ENCODE peak calls at places on chromosomes 4 and X, in four cellular contexts. J is K562, B is H1, G is WTC11. N is an unnamed sample.

GRCh38 chr4:100421356-100421978 is 96.4 kb downstream of the EMCN start:
- DNase-seq in J (no peak), G (no peak), B (no peak), N (peak)

GRCh38 chr4:145307763-145308430 is 127.5 kb upstream of the OTUD4 start:
- DNase-seq in G (no peak), J (no peak), B (no peak), N (no peak)

GRCh38 chrX:27445438-27445837 is 17.7 kb downstream of the PPP4R3C start:
- DNase-seq in B (no peak), G (no peak), J (no peak), N (no peak)

GRCh38 chrX:110987292-110987691 is 108.7 kb upstream of the PAK3 start:
- DNase-seq in B (no peak), J (no peak), G (peak), N (no peak)

GRCh38 chr4:5220028-5220427 is 168.7 kb downstream of the STK32B start:
- DNase-seq in G (no peak), B (no peak), J (no peak), N (no peak)

GRCh38 chrX:124497386-124497785 is 151.0 kb downstream of the SH2D1A start:
- DNase-seq in G (no peak), B (no peak), J (no peak), N (no peak)

GRCh38 chr4:133969202-133969873 is 232.3 kb downstream of the PABPC4L start:
- DNase-seq in J (no peak), B (no peak), G (no peak), N (peak)

GRCh38 chr4:7652006-7652405 is 217.3 kb upstream of the PSAPL1 start:
- DNase-seq in B (no peak), G (no peak), J (no peak), N (no peak)

GRCh38 chrX:148691456-148691855 is 191.0 kb downstream of the AFF2 start:
- DNase-seq in G (no peak), B (no peak), J (no peak), N (no peak)

GRCh38 chr4:8615921-8616787 is 23.6 kb downstream of the CPZ start:
- DNase-seq in G (no peak), B (no peak), J (no peak), N (peak)

GRCh38 chr4:4182835-4183568 is 43.7 kb downstream of the OTOP1 start:
- DNase-seq in G (peak), B (peak), J (peak), N (peak)

GRCh38 chr4:154349829-154350228 is 141.8 kb downstream of the DCHS2 start:
- DNase-seq in J (no peak), G (no peak), B (no peak), N (no peak)

GRCh38 chr4:46656071-46656470 is 253.0 kb downstream of the COX7B2 start:
- DNase-seq in B (no peak), J (no peak), G (no peak), N (no peak)

GRCh38 chrX:101291204-101291603 is at the start of gene TAF7L:
- DNase-seq in G (no peak), J (no peak), B (no peak), N (peak)

GRCh38 chrX:155065035-155065734 is 5.8 kb downstream of the CMC4 start:
- DNase-seq in G (no peak), J (no peak), B (no peak), N (no peak)

GRCh38 chr4:40750461-40751258 is 905 bp downstream of the NSUN7 start:
- DNase-seq in B (peak), G (peak), J (no peak), N (peak)

GRCh38 chr4:68951078-68951805 is at the start of gene UGT2A3:
- DNase-seq in G (peak), J (no peak), B (no peak), N (no peak)

GRCh38 chr4:89306486-89307184 is 965 bp downstream of the GPRIN3 start:
- DNase-seq in B (no peak), G (no peak), J (no peak), N (no peak)

GRCh38 chr4:110867251-110867960 is 244.5 kb upstream of the PITX2 start:
- DNase-seq in G (no peak), B (no peak), J (no peak), N (no peak)

GRCh38 chr4:113821851-113822250 is 60.3 kb upstream of the CAMK2D start:
- DNase-seq in B (no peak), J (no peak), G (no peak), N (no peak)

GRCh38 chr4:83108101-83108861 is 6.2 kb downstream of the PLAC8 start:
- DNase-seq in G (peak), B (no peak), J (no peak), N (no peak)

GRCh38 chr4:22778547-22779163 is 85.9 kb downstream of the GBA3 start:
- DNase-seq in B (no peak), G (peak), J (peak), N (no peak)

GRCh38 chr4:159075531-159075932 is 27.3 kb upstream of the RAPGEF2 start:
- DNase-seq in J (no peak), G (no peak), B (no peak), N (no peak)

GRCh38 chr4:23113104-23113503 is 420.4 kb downstream of the GBA3 start:
- DNase-seq in J (no peak), G (no peak), B (no peak), N (no peak)

GRCh38 chr4:105042451-105042850 is 104.2 kb upstream of the TET2 start:
- DNase-seq in J (no peak), B (no peak), G (no peak), N (no peak)

GRCh38 chr4:72340803-72341431 is 228.1 kb downstream of the ADAMTS3 start:
- DNase-seq in J (no peak), B (no peak), G (no peak), N (no peak)

GRCh38 chrX:153063315-153063714 is 7.0 kb downstream of the PNMA3 start:
- DNase-seq in J (no peak), B (no peak), G (no peak), N (no peak)

GRCh38 chr4:1373892-1374705 is 27.1 kb downstream of the UVSSA start:
- DNase-seq in G (peak), B (no peak), J (no peak), N (no peak)

GRCh38 chr4:168514249-168514852 is 17.5 kb downstream of the PALLD start:
- DNase-seq in J (no peak), G (no peak), B (no peak), N (peak)

GRCh38 chrX:1595711-1596060 is 4.3 kb downstream of the AKAP17A start:
- DNase-seq in J (no peak), G (no peak), B (no peak), N (no peak)

GRCh38 chr4:95388911-95389310 is 159.9 kb downstream of the UNC5C start:
- DNase-seq in J (no peak), G (no peak), B (no peak), N (no peak)
- TF ChIP-seq TEAD4 in J (no peak), G (no peak), B (no peak), N (no peak)

GRCh38 chrX:103879339-103879738 is 47.3 kb upstream of the RAB9B start:
- DNase-seq in J (no peak), B (no peak), G (no peak), N (no peak)
- TF ChIP-seq TEAD4 in J (no peak), B (no peak), G (no peak), N (no peak)

GRCh38 chr4:101596786-101597185 is 193.7 kb upstream of the BANK1 start:
- DNase-seq in J (no peak), B (no peak), G (no peak), N (no peak)

GRCh38 chr4:101594588-101594987 is 195.9 kb upstream of the BANK1 start:
- DNase-seq in J (no peak), B (no peak), G (no peak), N (no peak)

GRCh38 chr4:101600287-101600686 is 190.2 kb upstream of the BANK1 start:
- DNase-seq in G (no peak), B (no peak), J (no peak), N (no peak)

GRCh38 chr4:101599620-101600019 is 190.9 kb upstream of the BANK1 start:
- DNase-seq in G (no peak), B (no peak), J (no peak), N (no peak)

GRCh38 chr4:101597204-101597603 is 193.3 kb upstream of the BANK1 start:
- DNase-seq in G (no peak), J (no peak), B (no peak), N (no peak)
- TF ChIP-seq TEAD4 in G (no peak), J (no peak), B (no peak), N (no peak)

GRCh38 chr4:138494931-138495330 is 252.8 kb upstream of the SLC7A11 start:
- DNase-seq in B (peak), J (no peak), G (peak), N (no peak)
- TF ChIP-seq TEAD4 in B (peak), J (no peak), G (no peak), N (no peak)

GRCh38 chr4:140400111-140400510 is 26.7 kb downstream of the SCOC start:
- DNase-seq in G (no peak), B (no peak), J (no peak), N (no peak)

GRCh38 chr4:140395668-140396067 is 22.2 kb downstream of the SCOC start:
- DNase-seq in B (no peak), J (no peak), G (no peak), N (no peak)
- TF ChIP-seq TEAD4 in B (no peak), J (no peak), G (no peak), N (no peak)

DNA sequence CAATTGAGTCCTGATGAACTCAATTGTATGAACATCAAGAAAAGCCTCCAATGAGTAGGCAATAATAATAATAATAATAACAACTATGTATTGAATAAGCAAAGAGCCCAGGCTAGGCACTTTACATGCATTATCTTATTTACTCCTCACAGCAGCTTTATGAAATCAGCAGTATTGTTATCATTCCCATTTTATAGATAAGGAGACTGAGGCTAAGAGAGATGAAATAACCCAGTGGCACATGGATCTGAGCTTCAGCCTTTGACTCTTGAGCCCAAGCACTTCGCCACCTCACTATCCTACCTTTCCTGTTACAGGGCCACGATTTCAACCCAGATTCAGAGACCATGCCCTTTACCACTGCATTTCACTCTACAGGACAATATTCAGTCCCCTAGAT is 3.2 kb downstream of the RAB33A start:
- DNase-seq in G (no peak), B (no peak), J (no peak), N (no peak)
- TF ChIP-seq TEAD4 in G (no peak), B (no peak), J (no peak), N (no peak)

DNA sequence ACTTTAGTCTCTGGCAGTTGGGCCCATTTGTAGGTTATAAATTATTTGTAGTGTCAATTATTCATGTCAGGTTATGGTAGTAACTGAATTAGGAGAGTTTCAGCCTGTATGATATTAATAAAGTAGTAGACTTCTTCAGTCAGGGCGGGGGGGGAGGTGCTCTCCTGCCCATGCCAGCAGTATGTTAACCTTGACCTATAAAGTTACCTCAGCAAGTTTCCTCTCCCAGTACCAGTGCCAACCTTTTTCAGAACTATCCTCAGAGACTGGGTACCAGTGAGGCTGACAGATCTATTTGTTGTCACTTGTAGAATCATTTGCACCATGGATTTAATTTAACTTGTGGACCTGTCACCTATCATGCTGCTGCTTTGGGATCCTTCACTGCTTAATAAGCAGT is 88.0 kb downstream of the PRRG1 start:
- DNase-seq in B (no peak), J (no peak), G (no peak), N (no peak)
- TF ChIP-seq TEAD4 in B (no peak), J (no peak), G (no peak), N (no peak)

GRCh38 chr4:20623936-20624335 is 76.3 kb upstream of the PACRGL start:
- DNase-seq in J (no peak), G (no peak), B (no peak), N (no peak)

GRCh38 chr4:20622701-20623100 is 77.6 kb upstream of the PACRGL start:
- DNase-seq in B (no peak), G (no peak), J (no peak), N (no peak)

GRCh38 chr4:20624783-20625364 is 75.4 kb upstream of the PACRGL start:
- DNase-seq in G (no peak), J (no peak), B (no peak), N (no peak)

GRCh38 chr4:20626326-20626725 is 73.9 kb upstream of the PACRGL start:
- DNase-seq in J (no peak), G (no peak), B (no peak), N (no peak)

GRCh38 chr4:20625460-20625859 is 74.8 kb upstream of the PACRGL start:
- DNase-seq in G (no peak), J (no peak), B (no peak), N (no peak)
- TF ChIP-seq TEAD4 in G (no peak), J (no peak), B (no peak), N (no peak)